ENCODE peak calls at places on chromosome 11, in seven cellular contexts. U, W, B, P, S, O and H are unnamed samples.

GRCh38 chr11:60175860-60176275 is 7.0 kb downstream of the MS4A6A start:
- DNase-seq in W (peak), B (no peak), P (no peak), S (no peak), O (no peak), U (no peak), H (no peak)

GRCh38 chr11:3894128-3894731 is 38.8 kb downstream of the STIM1 start:
- DNase-seq in U (no peak), O (peak), W (peak), B (no peak), S (peak), P (no peak), H (peak)

GRCh38 chr11:125433454-125434121 is 62.5 kb downstream of the FEZ1 start:
- DNase-seq in W (no peak), O (peak), P (peak), U (no peak), B (peak), S (peak), H (peak)

GRCh38 chr11:67497656-67498291 is 7.4 kb downstream of the PITPNM1 start:
- DNase-seq in B (no peak), W (no peak), S (no peak), U (no peak), P (no peak), O (no peak), H (no peak)

GRCh38 chr11:10674991-10675440 is 18.5 kb downstream of the IRAG1 start:
- DNase-seq in P (no peak), S (no peak), U (no peak), O (no peak), W (no peak), B (no peak), H (no peak)

GRCh38 chr11:113014731-113015455 is 53.7 kb downstream of the NCAM1 start:
- DNase-seq in P (no peak), O (no peak), W (no peak), S (no peak), B (peak), U (no peak), H (no peak)

GRCh38 chr11:119374632-119375394 is 6.7 kb downstream of the USP2 start:
- DNase-seq in W (no peak), B (peak), S (peak), U (no peak), O (no peak), P (no peak), H (no peak)

GRCh38 chr11:4134844-4135243 is 40.2 kb downstream of the RRM1 start:
- DNase-seq in O (no peak), P (peak), U (no peak), W (no peak), B (no peak), S (no peak), H (no peak)

GRCh38 chr11:64401775-64402174 is 42.8 kb downstream of the RPS6KA4 start:
- DNase-seq in S (no peak), O (no peak), U (no peak), P (no peak), W (no peak), B (no peak), H (no peak)

GRCh38 chr11:111585371-111585770 is 16.9 kb upstream of the SIK2 start:
- DNase-seq in U (no peak), P (no peak), O (no peak), W (no peak), B (no peak), S (no peak), H (no peak)

GRCh38 chr11:111586305-111586915 is 15.8 kb upstream of the SIK2 start:
- DNase-seq in B (peak), W (no peak), U (no peak), P (peak), O (no peak), S (peak), H (no peak)

GRCh38 chr11:111581341-111581740 is 20.9 kb upstream of the SIK2 start:
- DNase-seq in S (no peak), U (no peak), B (no peak), O (no peak), P (no peak), W (no peak), H (no peak)

GRCh38 chr11:111582881-111583280 is 19.4 kb upstream of the SIK2 start:
- DNase-seq in B (no peak), W (no peak), O (no peak), U (no peak), P (no peak), S (no peak), H (no peak)

DNA sequence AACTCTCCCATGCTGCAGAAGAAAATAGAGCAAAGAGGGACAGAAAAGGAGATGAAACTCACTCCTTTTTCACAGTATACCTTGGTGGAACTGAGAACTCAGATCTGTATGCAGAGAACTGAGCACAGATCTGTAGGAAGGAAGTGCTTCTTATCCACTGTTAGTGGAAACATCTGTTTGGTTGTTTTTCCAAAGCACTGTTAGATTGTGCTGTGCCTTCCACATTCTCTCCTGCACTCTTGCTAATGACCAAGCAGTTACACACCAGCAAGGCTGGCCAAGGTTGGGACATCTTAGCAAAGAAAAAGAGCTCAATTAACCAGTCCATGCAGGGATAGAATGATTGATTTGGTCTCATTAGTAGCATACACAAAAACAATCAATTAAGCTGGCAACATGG is 20.1 kb upstream of the SIK2 start:
- DNase-seq in U (no peak), B (no peak), S (no peak), P (no peak), W (no peak), O (no peak), H (no peak)
- TF ChIP-seq TAF1 in U (no peak), B (no peak), S (no peak), P (no peak), W (no peak), O (no peak), H (no peak)

GRCh38 chr11:69716891-69717747 is 13.3 kb upstream of the FGF19 start:
- DNase-seq in U (no peak), W (no peak), P (no peak), B (no peak), S (no peak), O (no peak), H (no peak)

GRCh38 chr11:69718147-69718546 is 14.3 kb upstream of the FGF19 start:
- DNase-seq in S (peak), U (peak), P (peak), W (no peak), B (peak), O (peak), H (peak)

GRCh38 chr11:69718912-69719311 is 15.1 kb upstream of the FGF19 start:
- DNase-seq in S (no peak), W (no peak), U (no peak), P (no peak), O (no peak), B (no peak), H (no peak)

GRCh38 chr11:69721745-69722144 is 17.9 kb upstream of the FGF19 start:
- DNase-seq in B (no peak), U (no peak), O (no peak), P (no peak), S (no peak), W (no peak), H (no peak)

DNA sequence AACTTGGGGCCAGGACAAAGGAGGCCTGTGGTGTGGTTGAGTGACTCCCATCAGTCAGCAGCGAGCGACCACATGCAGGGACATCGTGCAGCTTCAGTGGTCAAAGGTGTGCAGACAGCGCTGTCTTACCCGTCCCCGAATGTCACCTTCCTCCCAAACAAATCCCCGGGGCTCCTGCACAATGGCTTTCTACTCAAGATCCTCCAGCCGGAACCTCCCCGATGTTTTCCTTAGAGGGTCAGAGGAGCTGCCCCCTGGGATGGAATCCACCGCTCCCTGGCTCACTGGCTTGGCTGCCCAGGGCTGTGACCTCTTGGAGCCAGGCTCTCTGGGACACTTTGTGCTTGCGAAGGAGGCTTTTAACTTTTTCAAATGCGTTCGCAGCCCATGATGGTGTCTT is 17.2 kb upstream of the FGF19 start:
- DNase-seq in B (no peak), U (no peak), O (no peak), P (no peak), W (no peak), S (no peak), H (no peak)
- TF ChIP-seq TAF1 in B (no peak), U (no peak), O (no peak), P (no peak), W (no peak), S (no peak), H (no peak)

GRCh38 chr11:61833478-61833877 is 5.4 kb downstream of the FADS2 start:
- DNase-seq in U (no peak), P (no peak), B (no peak), W (no peak), S (no peak), O (no peak), H (no peak)

GRCh38 chr11:61832758-61833157 is 4.7 kb downstream of the FADS2 start:
- DNase-seq in O (no peak), U (no peak), P (no peak), W (no peak), S (no peak), B (no peak), H (no peak)

GRCh38 chr11:61835663-61836024 is 7.5 kb downstream of the FADS2 start:
- DNase-seq in S (peak), B (no peak), P (no peak), U (no peak), W (no peak), O (no peak), H (no peak)

GRCh38 chr11:61833926-61834277 is 5.8 kb downstream of the FADS2 start:
- DNase-seq in O (no peak), U (no peak), W (no peak), P (no peak), B (no peak), S (peak), H (no peak)

DNA sequence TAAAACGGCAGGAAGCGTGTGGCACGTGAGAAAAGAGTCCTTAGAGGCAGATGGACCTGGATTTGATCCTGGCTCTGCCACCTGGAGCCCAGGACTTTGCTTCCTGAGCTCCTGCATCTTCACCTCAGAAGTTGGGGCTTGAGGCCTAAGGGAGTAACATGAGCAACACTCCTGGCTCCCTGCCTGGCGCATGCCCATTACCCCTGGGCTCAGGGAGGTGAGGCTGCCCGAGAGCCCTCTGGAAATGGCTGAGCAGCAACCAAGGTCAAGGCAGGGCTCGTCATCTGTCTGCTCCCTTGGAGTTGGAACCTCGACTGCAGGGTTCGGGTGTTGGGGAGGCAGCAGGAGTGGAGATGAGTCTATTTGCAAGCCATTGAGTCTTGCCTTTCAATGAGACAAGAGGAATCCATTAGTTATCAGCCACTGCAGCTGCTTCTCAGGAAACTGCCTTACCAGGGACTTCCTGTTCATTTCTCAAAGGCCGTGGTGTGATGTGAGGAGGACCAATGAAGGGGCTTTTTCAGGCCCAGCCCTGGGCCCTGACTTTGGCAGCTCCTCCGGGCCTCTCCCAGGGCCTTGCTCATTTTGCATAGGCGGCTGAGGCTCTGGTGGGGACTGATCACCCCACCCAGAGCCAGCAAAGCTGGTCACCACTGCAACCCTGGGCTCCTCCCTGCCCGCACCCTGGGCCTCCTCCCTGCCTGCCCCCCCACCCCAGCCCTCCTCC is 6.3 kb downstream of the FADS2 start:
- DNase-seq in S (peak), O (peak), W (peak), B (peak), P (no peak), U (no peak), H (peak)
- TF ChIP-seq TAF1 in S (peak), O (no peak), W (peak), B (no peak), P (no peak), U (peak), H (peak)

GRCh38 chr11:12867531-12867930 is 141.6 kb upstream of the RASSF10 start:
- DNase-seq in W (no peak), S (peak), P (no peak), B (no peak), O (no peak), U (no peak), H (no peak)

GRCh38 chr11:12865871-12866595 is 143.1 kb upstream of the RASSF10 start:
- DNase-seq in S (no peak), W (no peak), B (no peak), U (no peak), P (no peak), O (no peak), H (no peak)

GRCh38 chr11:12862761-12863469 is 146.2 kb upstream of the RASSF10 start:
- DNase-seq in U (peak), O (no peak), W (no peak), B (peak), S (peak), P (no peak), H (no peak)

GRCh38 chr11:12863605-12864121 is 145.5 kb upstream of the RASSF10 start:
- DNase-seq in S (no peak), U (no peak), P (no peak), W (no peak), O (no peak), B (no peak), H (no peak)

DNA sequence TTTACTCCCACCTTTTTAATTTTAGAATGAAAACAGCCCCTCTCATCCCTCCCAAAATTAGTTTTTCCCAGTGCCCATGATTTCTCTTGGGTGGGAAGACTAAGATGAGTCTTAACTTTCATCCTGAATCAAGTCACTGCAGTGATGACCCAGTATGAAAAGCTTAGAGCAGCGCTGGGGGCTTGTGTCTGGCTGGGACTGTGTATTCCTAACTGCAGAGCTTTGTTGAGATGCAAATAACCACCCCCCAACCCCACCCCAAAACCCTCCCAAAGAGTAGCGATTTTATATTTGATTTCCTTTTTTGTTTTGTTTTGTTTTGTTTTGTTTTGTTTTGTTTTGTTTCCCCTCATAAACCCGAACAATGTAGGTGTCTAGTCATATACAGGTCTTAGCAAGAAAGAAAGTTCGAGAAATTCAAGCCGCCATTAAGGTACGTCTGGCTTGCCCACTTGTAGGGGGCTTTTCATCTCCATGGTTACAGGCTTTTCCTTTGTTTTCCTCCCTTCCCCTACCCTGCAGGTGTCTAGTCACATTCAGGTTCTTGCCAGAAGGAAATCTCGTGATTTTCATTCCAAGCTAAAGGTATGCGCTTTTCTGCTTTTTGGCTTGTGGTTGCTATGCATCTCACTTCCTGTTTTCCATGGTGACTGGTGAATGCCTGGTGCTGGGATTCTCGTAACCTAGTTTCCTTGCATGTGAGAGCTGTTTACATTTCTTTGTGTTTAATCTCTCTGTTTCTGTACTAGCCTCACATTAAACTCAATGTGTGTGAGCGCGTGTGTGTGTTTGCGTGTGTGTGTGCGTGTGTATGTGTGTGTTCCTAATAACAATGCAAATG is 144.6 kb upstream of the RASSF10 start:
- DNase-seq in U (peak), O (no peak), W (no peak), S (no peak), P (no peak), B (peak), H (no peak)
- TF ChIP-seq TAF1 in U (peak), O (no peak), W (no peak), S (no peak), P (no peak), B (no peak), H (no peak)

GRCh38 chr11:19827399-19828135 is 114.9 kb downstream of the NAV2 start:
- DNase-seq in P (no peak), B (no peak), S (no peak), U (peak), W (no peak), O (no peak), H (no peak)
- TF ChIP-seq TAF1 in P (no peak), B (no peak), S (no peak), U (no peak), W (no peak), O (no peak), H (no peak)

GRCh38 chr11:1130276-1131032 is 27.3 kb upstream of the MUC5AC start:
- DNase-seq in O (peak), U (no peak), W (no peak), B (peak), P (no peak), S (no peak), H (no peak)
- TF ChIP-seq TAF1 in O (no peak), U (no peak), W (no peak), B (no peak), P (no peak), S (no peak), H (no peak)

GRCh38 chr11:79209540-79210266 is 231.1 kb downstream of the TENM4 start:
- DNase-seq in O (no peak), P (no peak), U (no peak), W (no peak), B (no peak), S (no peak), H (no peak)
- TF ChIP-seq TAF1 in O (no peak), P (no peak), U (no peak), W (no peak), B (no peak), S (no peak), H (no peak)

DNA sequence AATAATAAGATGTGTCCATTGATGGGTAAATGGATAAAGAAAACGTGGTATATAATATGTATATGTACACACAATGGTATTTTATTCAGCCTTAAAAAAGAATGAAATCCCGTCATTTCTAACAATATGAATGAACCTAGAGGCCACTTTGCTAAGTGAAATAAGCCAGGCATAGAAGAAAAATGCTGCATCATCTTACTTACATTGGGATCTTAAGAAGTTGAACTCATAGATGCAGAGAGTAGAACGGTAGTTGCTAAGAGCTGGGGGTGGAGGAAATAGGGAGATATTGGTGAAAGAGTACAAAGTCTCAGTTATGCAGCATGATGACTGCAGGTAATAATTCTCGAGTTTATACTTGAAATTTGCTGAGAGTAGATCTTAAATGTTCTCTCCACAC is 14.3 kb upstream of the SLC36A4 start:
- DNase-seq in B (no peak), S (no peak), O (no peak), U (no peak), P (no peak), W (no peak), H (no peak)
- TF ChIP-seq TAF1 in B (no peak), S (no peak), O (no peak), U (no peak), P (no peak), W (no peak), H (no peak)